ENCODE peak calls at places on chromosomes 7 and 10, in ten cellular contexts. R is fibroblast of lung, S is Karpas-422, T is K562, L is prostate gland, G is iPS DF 6.9, V is astrocyte, B is breast epithelium, W is PC-3, A is testis. Q is an unnamed sample.

GRCh38 chr10:878333-878753 is 53.2 kb downstream of the LARP4B start:
- DNase-seq in T (no peak), L (peak; percentile 53), S (no peak), A (no peak), V (no peak), G (no peak), W (no peak), R (no peak), B (no peak), Q (no peak)

GRCh38 chr7:75537731-75538130 is 45.6 kb downstream of the SPDYE5 start:
- DNase-seq in S (no peak), A (no peak), T (no peak), L (no peak), B (no peak), W (no peak), G (no peak), V (no peak), R (no peak), Q (no peak)

GRCh38 chr10:59281861-59282260 is 80.5 kb downstream of the FAM13C start:
- DNase-seq in W (no peak), L (no peak), S (no peak), V (no peak), T (no peak), R (no peak), A (no peak), B (no peak), G (no peak), Q (no peak)

GRCh38 chr7:48280100-48280499 is 108.8 kb downstream of the ABCA13 start:
- DNase-seq in G (no peak), B (no peak), L (no peak), A (no peak), S (no peak), T (no peak), W (peak; percentile 78), V (peak; percentile 89), R (peak; percentile 92), Q (no peak)

GRCh38 chr10:71745659-71746250 is 26.2 kb upstream of the C10orf105 start:
- DNase-seq in R (no peak), S (no peak), G (no peak), B (no peak), A (no peak), T (no peak), V (no peak), W (no peak), L (no peak), Q (no peak)

GRCh38 chr10:95261926-95262325 is 28.9 kb downstream of the PDLIM1 start:
- DNase-seq in T (no peak), V (no peak), S (no peak), R (no peak), W (no peak), A (no peak), B (no peak), L (no peak), G (no peak), Q (no peak)

GRCh38 chr10:124097883-124098282 is 4.5 kb upstream of the CHST15 start:
- DNase-seq in B (no peak), R (no peak), A (no peak), L (no peak), S (no peak), T (no peak), V (no peak), W (no peak), G (no peak), Q (no peak)

GRCh38 chr7:148911626-148912025 is 27.5 kb upstream of the EZH2 start:
- DNase-seq in S (no peak), L (no peak), W (no peak), V (no peak), A (no peak), B (no peak), R (no peak), G (no peak), T (no peak), Q (no peak)

GRCh38 chr10:83122336-83122735 is 1017.0 kb upstream of the GHITM start:
- DNase-seq in S (no peak), V (peak; percentile 17), G (no peak), W (no peak), A (no peak), T (no peak), L (no peak), B (no peak), R (peak; percentile 34), Q (no peak)

GRCh38 chr10:62333988-62334682 is 40.0 kb upstream of the ZNF365 start:
- DNase-seq in R (no peak), A (no peak), L (no peak), G (no peak), S (no peak), B (no peak), V (no peak), W (no peak), T (no peak), Q (no peak)

DNA sequence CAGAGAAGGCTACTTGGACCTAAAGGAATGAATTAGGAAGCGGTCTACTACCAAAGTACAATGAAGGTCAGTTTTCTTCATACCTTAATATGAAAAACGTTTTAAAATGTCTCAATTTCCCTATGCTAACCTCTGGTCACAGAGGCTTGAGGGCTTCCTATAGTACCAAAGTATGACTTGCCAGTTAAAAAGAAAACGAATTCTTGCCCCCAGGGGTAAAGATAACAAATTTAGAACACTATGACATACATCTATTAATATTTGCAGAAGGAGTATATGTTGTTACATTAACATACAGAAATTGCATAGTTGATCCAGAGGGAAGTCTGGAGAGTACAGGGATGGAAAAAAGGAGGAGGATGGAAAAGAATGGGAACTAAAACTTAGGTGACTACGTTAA is 13.8 kb upstream of the KMT2E start:
- DNase-seq in G (no peak), R (no peak), L (no peak), B (no peak), T (peak; percentile 7), V (no peak), W (no peak), A (no peak), S (no peak), Q (no peak)
- H3K4me3 ChIP-seq in G (no peak overlapping the region), R (no peak overlapping the region), L (no peak overlapping the region), B (no peak overlapping the region), T (no peak overlapping the region), V (no peak overlapping the region), W (no peak overlapping the region), A (no peak overlapping the region), S (no peak overlapping the region), Q (no peak overlapping the region)

GRCh38 chr7:2810682-2811471 is 33.2 kb downstream of the GNA12 start:
- DNase-seq in W (no peak), R (no peak), V (no peak), B (no peak), T (no peak), A (no peak), G (no peak), S (no peak), L (no peak), Q (no peak)

GRCh38 chr7:2813350-2814185 is 30.5 kb downstream of the GNA12 start:
- DNase-seq in S (no peak), L (no peak), R (no peak), W (no peak), G (no peak), V (no peak), A (no peak), T (no peak), B (no peak), Q (no peak)

GRCh38 chr7:2812831-2813230 is 31.3 kb downstream of the GNA12 start:
- DNase-seq in S (no peak), R (no peak), T (no peak), B (no peak), W (no peak), G (no peak), L (no peak), V (no peak), A (no peak), Q (no peak)

GRCh38 chr7:2811476-2812118 is 32.5 kb downstream of the GNA12 start:
- DNase-seq in G (no peak), S (no peak), L (no peak), T (no peak), R (peak; percentile 18), V (no peak), A (peak; percentile 21), W (no peak), B (no peak), Q (no peak)

DNA sequence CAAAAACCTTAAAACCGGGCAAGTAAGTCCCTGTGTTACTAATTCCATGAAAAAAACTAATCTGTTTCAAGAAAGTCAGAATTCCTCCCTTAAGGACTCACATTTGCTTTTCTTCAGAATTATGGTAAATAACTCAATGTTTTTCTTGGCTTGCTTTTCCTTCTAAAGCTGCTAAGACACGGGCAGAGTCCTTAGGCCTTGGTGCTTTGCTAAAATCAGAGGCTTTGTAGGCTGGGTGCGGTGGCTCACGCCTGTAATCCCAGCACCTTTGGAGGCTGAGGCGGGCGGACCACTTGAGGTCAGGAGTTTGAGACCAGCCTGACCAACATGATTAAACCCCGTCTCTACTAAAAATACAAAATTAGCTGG is 32.0 kb downstream of the GNA12 start:
- DNase-seq in G (no peak), A (no peak), S (no peak), L (no peak), T (no peak), B (no peak), V (peak; percentile 68), R (peak; percentile 75), W (no peak), Q (no peak)
- H3K27ac ChIP-seq in G (no peak overlapping the region), A (peak overlapping the region; percentile 57), S (no peak overlapping the region), L (peak overlapping the region; percentile 54), T (no peak overlapping the region), B (peak overlapping the region; percentile 10), V (peak overlapping the region; percentile 26), R (peak overlapping the region; percentile 82), W (no peak overlapping the region), Q (no peak overlapping the region)

DNA sequence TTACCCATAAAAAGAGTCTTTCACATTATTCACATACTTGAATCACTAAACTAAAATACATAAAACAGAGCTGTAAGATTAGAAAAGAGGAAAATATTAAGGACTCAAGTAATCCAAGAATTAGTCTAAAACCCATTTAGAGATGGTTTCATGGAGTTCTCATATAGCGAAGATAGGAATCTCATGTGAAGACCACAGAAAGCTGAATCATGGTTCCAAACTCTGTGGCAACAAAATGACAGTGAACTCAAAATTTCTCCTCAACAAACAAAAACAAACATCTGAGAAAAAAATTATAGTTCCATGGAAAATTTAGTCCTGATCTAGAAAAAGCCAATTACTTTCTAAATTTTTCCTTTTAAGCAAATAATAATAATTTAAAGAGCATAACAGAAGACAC is 34.6 kb downstream of the BAZ1B start:
- DNase-seq in A (no peak), G (no peak), B (no peak), V (peak; percentile 4), T (no peak), R (peak; percentile 6), W (no peak), L (no peak), S (no peak), Q (no peak)
- H3K36me3 ChIP-seq in A (no peaks in the 10 kb centered on the region), G (peaks cover 6% of the 10 kb centered on the region), B (no peaks in the 10 kb centered on the region), V (peaks cover 58% of the 10 kb centered on the region), T (peaks cover 94% of the 10 kb centered on the region), R (peaks cover 4% of the 10 kb centered on the region), W (peaks cover 59% of the 10 kb centered on the region), L (no peaks in the 10 kb centered on the region), S (peaks cover 70% of the 10 kb centered on the region), Q (peaks cover 4% of the 10 kb centered on the region)

DNA sequence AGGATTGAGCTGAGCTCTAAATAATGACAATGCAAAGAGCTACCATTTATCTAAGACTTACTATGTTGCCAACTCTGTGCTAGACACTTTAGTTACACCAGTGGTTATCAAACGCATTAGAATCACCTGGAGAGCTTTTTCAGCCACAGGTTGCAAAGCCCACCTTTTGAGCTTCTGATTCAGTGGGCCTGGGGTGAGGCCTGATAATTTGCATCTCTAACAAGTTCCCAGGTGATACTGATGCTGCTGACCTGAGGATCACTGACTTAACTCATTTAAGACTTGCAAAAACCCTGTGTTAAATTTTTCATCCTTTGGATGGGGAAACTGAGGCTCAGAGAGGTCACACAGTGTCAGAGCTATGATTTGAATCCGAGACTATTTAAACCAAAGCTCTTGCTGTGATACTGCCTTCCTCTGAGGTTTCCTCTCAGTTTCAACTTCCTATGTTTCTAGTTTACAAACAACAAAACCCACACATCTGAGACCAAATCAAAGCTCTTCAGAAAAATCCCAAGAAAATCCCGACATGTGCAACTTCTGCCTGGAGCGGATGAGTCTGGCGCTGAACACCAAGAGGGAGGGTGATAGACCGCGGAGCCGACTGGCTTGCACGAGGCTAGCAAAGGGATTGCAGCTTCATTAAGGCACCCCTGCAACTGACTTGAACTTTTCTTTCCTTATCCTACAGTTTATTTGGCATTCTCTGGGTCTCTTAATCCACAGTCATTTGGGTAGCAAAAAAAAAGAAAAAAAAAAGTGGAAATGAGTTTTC is 124.9 kb downstream of the CYP26A1 start:
- DNase-seq in V (no peak), S (no peak), W (no peak), R (peak; percentile 68), T (no peak), L (no peak), A (peak; percentile 26), G (no peak), B (no peak), Q (no peak)
- H3K4me3 ChIP-seq in V (peak overlapping the region; percentile 47), S (no peak overlapping the region), W (peak overlapping the region; percentile 50), R (peak overlapping the region; percentile 33), T (no peak overlapping the region), L (peak overlapping the region; percentile 15), A (no peak overlapping the region), G (no peak overlapping the region), B (peak overlapping the region; percentile 65), Q (no peak overlapping the region)